ENCODE peak calls at places on chromosomes 6 and 20, in eight cellular contexts. I is endothelial cell; C is AG09309; G is dermis blood vessel endothelial cell; U is NCI-H146; P is AG08396; N is epithelial cell of esophagus; W is stimulated activated CD8-positive, alpha-beta memory T cell treated with anti-CD3 and anti-CD28 coated beads, Interleukin-4, amount 100 ng/mL, for 4 hours. F is an unnamed sample.

GRCh38 chr6:5125152-5126006 is 40.2 kb downstream of the PPP1R3G start:
- DNase-seq in W (no peak), N (peak), P (peak), U (no peak), I (no peak), C (no peak), G (no peak), F (no peak)

GRCh38 chr20:57582432-57583288 is 21.8 kb downstream of the PCK1 start:
- DNase-seq in P (peak), C (no peak), G (peak), U (peak), W (no peak), I (peak), N (peak), F (no peak)

GRCh38 chr20:44643596-44644383 is 7.7 kb downstream of the ADA start:
- DNase-seq in I (peak), U (no peak), P (peak), G (peak), W (no peak), N (peak), C (peak), F (peak)

GRCh38 chr6:128233501-128233900 is 286.9 kb downstream of the PTPRK start:
- DNase-seq in C (no peak), W (no peak), N (peak), P (no peak), U (peak), I (no peak), G (no peak), F (no peak)

GRCh38 chr6:5638666-5639065 is 368.1 kb downstream of the NRN1 start:
- DNase-seq in U (no peak), I (no peak), P (no peak), C (no peak), G (no peak), W (no peak), N (no peak), F (peak)

GRCh38 chr6:144219056-144219685 is 66.0 kb upstream of the UTRN start:
- DNase-seq in P (peak), U (peak), G (peak), N (peak), I (no peak), C (peak), W (no peak), F (no peak)

GRCh38 chr20:25178563-25179438 is 16.7 kb upstream of the ENTPD6 start:
- DNase-seq in I (peak), W (no peak), U (peak), C (peak), P (peak), N (peak), G (peak), F (no peak)

GRCh38 chr6:136751478-136751956 is 40.8 kb downstream of the MAP3K5 start:
- DNase-seq in W (no peak), C (peak), N (no peak), G (no peak), P (no peak), U (no peak), I (no peak), F (no peak)

GRCh38 chr6:99297006-99297405 is 52.5 kb downstream of the FAXC start:
- DNase-seq in P (no peak), U (no peak), I (no peak), G (no peak), N (no peak), C (no peak), W (no peak), F (no peak)

GRCh38 chr6:147204060-147204785 is at the start of gene STXBP5:
- DNase-seq in C (no peak), W (no peak), N (peak), G (peak), U (peak), P (peak), I (peak), F (peak)

GRCh38 chr6:31900917-31901414 is 920 bp downstream of the ZBTB12 start:
- DNase-seq in W (no peak), P (no peak), G (peak), U (no peak), C (no peak), N (peak), I (no peak), F (no peak)

GRCh38 chr20:1567392-1568165 is 10.1 kb upstream of the SIRPD start:
- DNase-seq in P (no peak), G (peak), W (no peak), I (no peak), U (no peak), N (peak), C (peak), F (no peak)

GRCh38 chr6:100730581-100730980 is 150.5 kb downstream of the ASCC3 start:
- DNase-seq in W (no peak), G (no peak), U (no peak), C (no peak), N (no peak), P (no peak), I (no peak), F (no peak)

GRCh38 chr20:55514498-55514897 is 490.8 kb downstream of the CBLN4 start:
- DNase-seq in C (no peak), P (no peak), U (peak), N (peak), W (no peak), I (no peak), G (no peak), F (no peak)

GRCh38 chr6:151088599-151088935 is 151.2 kb upstream of the AKAP12 start:
- DNase-seq in U (no peak), C (no peak), W (no peak), G (no peak), N (no peak), I (no peak), P (no peak), F (no peak)

F was measured in cardiac septum.